ENCODE peak calls at places on chromosome 19, in seven cellular contexts. J is sigmoid colon, W is breast epithelium, Y is tibial nerve, C is GM12878, H is spleen, I is esophagus squamous epithelium. X is an unnamed sample.

GRCh38 chr19:16737909-16738308 is 18.3 kb downstream of the NWD1 start:
- DNase-seq in J (no peak), W (no peak), Y (no peak), C (no peak), H (no peak), I (no peak), X (no peak)

GRCh38 chr19:15331419-15332310 is 674 bp downstream of the BRD4 start:
- DNase-seq in J (peak; percentile 79), W (peak; percentile 39), Y (no peak), C (no peak), H (peak; percentile 92), I (no peak), X (peak; percentile 65)

GRCh38 chr19:29467824-29468401 is 57.9 kb upstream of the VSTM2B start:
- DNase-seq in J (no peak), W (no peak), Y (no peak), C (no peak), H (no peak), I (no peak), X (no peak)

GRCh38 chr19:48090281-48090802 is 20.3 kb downstream of the PLA2G4C start:
- DNase-seq in J (no peak), W (no peak), Y (no peak), C (no peak), H (no peak), I (no peak), X (no peak)

GRCh38 chr19:16645140-16645539 is 14.8 kb downstream of the SMIM7 start:
- DNase-seq in J (no peak), W (no peak), Y (no peak), C (no peak), H (no peak), I (no peak), X (no peak)

GRCh38 chr19:17757125-17757524 is 5.8 kb downstream of the FCHO1 start:
- DNase-seq in J (peak; percentile 87), W (peak; percentile 45), Y (no peak), C (no peak), H (no peak), I (no peak), X (peak; percentile 61)

GRCh38 chr19:52963229-52963760 is 614 bp upstream of the ZNF816 start:
- DNase-seq in J (peak; percentile 69), W (no peak), Y (no peak), C (no peak), H (peak; percentile 79), I (no peak), X (no peak)

GRCh38 chr19:50646074-50646807 is 3.0 kb upstream of the C19orf81 start:
- DNase-seq in J (no peak), W (no peak), Y (no peak), C (no peak), H (no peak), I (no peak), X (no peak)

GRCh38 chr19:2494084-2494446 is 18.1 kb downstream of the GADD45B start:
- DNase-seq in J (no peak), W (no peak), Y (no peak), C (no peak), H (no peak), I (no peak), X (no peak)

GRCh38 chr19:35851213-35852028 is 883 bp downstream of the NPHS1 start:
- DNase-seq in J (no peak), W (no peak), Y (no peak), C (no peak), H (no peak), I (no peak), X (no peak)

GRCh38 chr19:12703056-12703455 is 6.6 kb upstream of the FBXW9 start:
- DNase-seq in J (no peak), W (no peak), Y (no peak), C (no peak), H (no peak), I (no peak), X (no peak)

GRCh38 chr19:3837922-3838321 is 30.9 kb downstream of the ZFR2 start:
- DNase-seq in J (no peak), W (no peak), Y (no peak), C (no peak), H (no peak), I (no peak), X (no peak)

GRCh38 chr19:15508035-15508710 is at the start of gene CYP4F22:
- DNase-seq in J (no peak), W (no peak), Y (no peak), C (no peak), H (no peak), I (no peak), X (no peak)

GRCh38 chr19:52689804-52690394 is 44.9 kb downstream of the ZNF611 start:
- DNase-seq in J (peak; percentile 82), W (peak; percentile 26), Y (peak; percentile 14), C (no peak), H (peak; percentile 84), I (no peak), X (peak; percentile 72)

GRCh38 chr19:37867831-37868230 is 38.6 kb downstream of the WDR87 start:
- DNase-seq in J (no peak), W (no peak), Y (no peak), C (no peak), H (no peak), I (no peak), X (no peak)

GRCh38 chr19:50478901-50479715 is 2.5 kb upstream of the GARIN5A start:
- DNase-seq in J (no peak), W (no peak), Y (no peak), C (no peak), H (peak; percentile 58), I (no peak), X (no peak)

GRCh38 chr19:29405728-29405995 is 120.1 kb upstream of the VSTM2B start:
- DNase-seq in J (no peak), W (no peak), Y (no peak), C (no peak), H (no peak), I (no peak), X (no peak)

GRCh38 chr19:43634516-43634876 is 5.2 kb downstream of the CADM4 start:
- DNase-seq in J (no peak), W (peak; percentile 53), Y (no peak), C (no peak), H (no peak), I (no peak), X (peak; percentile 37)

GRCh38 chr19:15846923-15847322 is 31.5 kb upstream of the OR10H1 start:
- DNase-seq in J (no peak), W (no peak), Y (no peak), C (no peak), H (no peak), I (no peak), X (no peak)

DNA sequence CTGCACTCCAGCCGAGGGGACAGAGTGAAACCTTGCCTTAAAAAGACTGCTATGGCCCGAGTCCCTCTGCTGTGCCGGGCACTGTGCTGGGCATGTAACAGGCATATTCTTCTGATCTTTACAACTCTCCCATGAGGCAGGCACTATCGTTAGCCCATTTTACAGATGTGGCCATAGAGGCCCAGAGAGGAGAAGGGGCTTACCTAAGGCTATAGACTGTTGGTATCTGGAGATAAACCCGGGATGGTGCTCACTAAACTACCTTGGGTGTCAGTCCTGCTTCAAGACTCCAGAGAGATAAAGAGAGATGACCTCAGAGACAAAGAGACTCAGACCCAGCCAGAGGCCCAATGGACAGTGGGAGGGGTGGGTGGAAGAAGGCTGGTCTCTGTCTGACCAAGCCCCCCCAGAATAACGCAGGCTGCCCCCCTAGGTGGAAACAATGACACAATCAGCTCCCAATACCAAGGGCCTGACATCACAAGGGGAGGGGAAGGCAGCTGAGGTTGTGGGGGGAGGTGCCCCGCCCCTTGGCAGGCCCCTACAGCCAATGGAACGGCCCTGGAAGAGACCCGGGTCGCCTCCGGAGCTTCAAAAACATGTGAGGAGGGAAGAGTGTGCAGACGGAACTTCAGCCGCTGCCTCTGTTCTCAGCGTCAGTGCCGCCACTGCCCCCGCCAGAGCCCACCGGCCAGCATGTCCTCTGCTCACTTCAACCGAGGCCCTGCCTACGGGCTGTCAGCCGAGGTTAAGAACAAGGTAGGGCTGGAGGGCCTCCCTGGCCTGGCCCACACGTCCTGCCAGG is at the start of gene CNN1:
- DNase-seq in J (peak; percentile 98), W (peak; percentile 93), Y (no peak), C (no peak), H (no peak), I (no peak), X (peak; percentile 93)
- H3K27ac ChIP-seq in J (peak within 1 kb of the TSS; percentile 97), W (peak within 1 kb of the TSS; percentile 92), Y (peak within 1 kb of the TSS; percentile 53), C (no peak within 1 kb of the TSS), H (peak within 1 kb of the TSS; percentile 8), I (peak within 1 kb of the TSS; percentile 86), X (peak within 1 kb of the TSS; percentile 40)

GRCh38 chr19:55390461-55390880 is 4.7 kb downstream of the RPL28 start:
- DNase-seq in J (no peak), W (no peak), Y (no peak), C (no peak), H (no peak), I (no peak), X (no peak)
- TF ChIP-seq POLR2A in J (no peak), W (no peak), Y (no peak), C (peak; percentile 28), H (no peak), I (no peak), X (no peak)

GRCh38 chr19:6264803-6265202 is 15.0 kb downstream of the MLLT1 start:
- DNase-seq in J (no peak), W (no peak), Y (no peak), C (no peak), H (no peak), I (no peak), X (no peak)

GRCh38 chr19:6261883-6262282 is 17.9 kb downstream of the MLLT1 start:
- DNase-seq in J (no peak), W (no peak), Y (no peak), C (no peak), H (no peak), I (no peak), X (no peak)

GRCh38 chr19:6263306-6264076 is 16.3 kb downstream of the MLLT1 start:
- DNase-seq in J (no peak), W (no peak), Y (no peak), C (no peak), H (no peak), I (no peak), X (no peak)

GRCh38 chr19:6262519-6262918 is 17.3 kb downstream of the MLLT1 start:
- DNase-seq in J (no peak), W (no peak), Y (no peak), C (no peak), H (no peak), I (no peak), X (no peak)

GRCh38 chr19:6264077-6264445 is 15.7 kb downstream of the MLLT1 start:
- DNase-seq in J (no peak), W (no peak), Y (no peak), C (no peak), H (no peak), I (no peak), X (no peak)
- H3K27ac ChIP-seq in J (no peak overlapping the region), W (no peak overlapping the region), Y (no peak overlapping the region), C (no peak overlapping the region), H (no peak overlapping the region), I (no peak overlapping the region), X (no peak overlapping the region)

GRCh38 chr19:54100560-54100959 is at the start of gene OSCAR:
- DNase-seq in J (no peak), W (no peak), Y (no peak), C (no peak), H (peak; percentile 82), I (no peak), X (no peak)

GRCh38 chr19:54105796-54106195 is 3.1 kb downstream of the NDUFA3 start:
- DNase-seq in J (peak; percentile 39), W (no peak), Y (no peak), C (no peak), H (peak; percentile 63), I (no peak), X (no peak)

GRCh38 chr19:54106716-54107115 is 4.1 kb downstream of the NDUFA3 start:
- DNase-seq in J (peak; percentile 61), W (no peak), Y (no peak), C (no peak), H (peak; percentile 59), I (no peak), X (no peak)

GRCh38 chr19:54104998-54105715 is 2.5 kb downstream of the NDUFA3 start:
- DNase-seq in J (peak; percentile 43), W (no peak), Y (no peak), C (no peak), H (peak; percentile 50), I (no peak), X (peak; percentile 17)

GRCh38 chr19:54102421-54103169 is at the start of gene NDUFA3:
- DNase-seq in J (peak; percentile 99), W (peak; percentile 99), Y (peak; percentile 92), C (peak; percentile 95), H (peak; percentile 99), I (peak; percentile 89), X (peak; percentile 97)
- TF ChIP-seq POLR2A in J (peak; percentile 73), W (peak; percentile 62), Y (peak; percentile 62), C (peak; percentile 94), H (peak; percentile 7), I (no peak), X (peak; percentile 49)